ENCODE peak calls at places on chromosomes 5 and 9, in six cellular contexts. E, N, Y, J, W and P are unnamed samples.

GRCh38 chr9:133655701-133656100 is 19.5 kb downstream of the DBH start:
- DNase-seq in E (no peak), N (no peak), Y (no peak), J (no peak), W (no peak), P (no peak)

GRCh38 chr5:95822038-95822407 is 503 bp downstream of the GLRX start:
- DNase-seq in E (no peak), N (no peak), Y (peak; percentile 59), J (peak; percentile 26), W (no peak), P (no peak)

GRCh38 chr9:131300444-131300843 is 10.9 kb downstream of the PLPP7 start:
- DNase-seq in E (no peak), N (no peak), Y (no peak), J (no peak), W (no peak), P (no peak)

GRCh38 chr5:93163010-93163663 is 417.9 kb downstream of the NR2F1-AS1 start:
- DNase-seq in E (no peak), N (peak; percentile 72), Y (peak; percentile 93), J (peak; percentile 96), W (peak; percentile 62), P (peak; percentile 30)

GRCh38 chr9:121305269-121305994 is 37.5 kb downstream of the GSN start:
- DNase-seq in E (no peak), N (no peak), Y (no peak), J (no peak), W (no peak), P (no peak)

GRCh38 chr9:121261107-121261460 is 6.9 kb upstream of the GSN start:
- DNase-seq in E (no peak), N (peak; percentile 64), Y (no peak), J (no peak), W (no peak), P (no peak)

GRCh38 chr9:70403618-70404025 is 10.8 kb downstream of the KLF9 start:
- DNase-seq in E (no peak), N (no peak), Y (peak; percentile 50), J (no peak), W (no peak), P (no peak)

GRCh38 chr5:149227168-149227826 is 44.4 kb upstream of the AFAP1L1 start:
- DNase-seq in E (no peak), N (peak; percentile 69), Y (peak; percentile 45), J (peak; percentile 98), W (peak; percentile 65), P (peak; percentile 53)

GRCh38 chr9:126793686-126794417 is 11.0 kb upstream of the ZBTB43 start:
- DNase-seq in E (no peak), N (no peak), Y (no peak), J (no peak), W (no peak), P (no peak)

GRCh38 chr5:174323878-174324281 is 278.4 kb downstream of the NSG2 start:
- DNase-seq in E (no peak), N (no peak), Y (peak; percentile 17), J (peak; percentile 78), W (peak; percentile 18), P (peak; percentile 26)

GRCh38 chr5:65774346-65774745 is 52.3 kb downstream of the NLN start:
- DNase-seq in E (no peak), N (peak; percentile 70), Y (peak; percentile 62), J (peak; percentile 25), W (peak; percentile 57), P (peak; percentile 59)

GRCh38 chr5:112979723-112980122 is 3.1 kb downstream of the DCP2 start:
- DNase-seq in E (no peak), N (no peak), Y (no peak), J (no peak), W (no peak), P (no peak)

GRCh38 chr9:114117996-114118830 is 19.1 kb upstream of the KIF12 start:
- DNase-seq in E (no peak), N (no peak), Y (no peak), J (peak; percentile 9), W (no peak), P (no peak)

GRCh38 chr5:163585206-163585605 is 79.8 kb downstream of the MAT2B start:
- DNase-seq in E (no peak), N (peak; percentile 55), Y (peak; percentile 75), J (peak; percentile 67), W (no peak), P (peak; percentile 37)

GRCh38 chr9:74078647-74079046 is 418.5 kb upstream of the RORB start:
- DNase-seq in E (no peak), N (peak; percentile 58), Y (peak; percentile 84), J (no peak), W (no peak), P (no peak)

GRCh38 chr5:138105709-138106108 is 21.9 kb downstream of the WNT8A start:
- DNase-seq in E (no peak), N (no peak), Y (no peak), J (no peak), W (no peak), P (no peak)

GRCh38 chr5:159768243-159768642 is 148.0 kb upstream of the ADRA1B start:
- DNase-seq in E (no peak), N (no peak), Y (no peak), J (no peak), W (no peak), P (no peak)

GRCh38 chr5:74196233-74196632 is 444.3 kb downstream of the ENC1 start:
- DNase-seq in E (no peak), N (no peak), Y (no peak), J (no peak), W (no peak), P (no peak)

GRCh38 chr5:1255081-1255561 is 29.9 kb downstream of the SLC6A18 start:
- DNase-seq in E (peak; percentile 25), N (no peak), Y (no peak), J (no peak), W (no peak), P (no peak)

GRCh38 chr9:75712690-75713089 is 177.8 kb upstream of the PCSK5 start:
- DNase-seq in E (no peak), N (no peak), Y (peak; percentile 19), J (no peak), W (peak; percentile 29), P (no peak)

GRCh38 chr5:154755361-154756202 is at the start of gene LARP1:
- DNase-seq in E (no peak), N (peak; percentile 76), Y (no peak), J (no peak), W (no peak), P (peak; percentile 36)

GRCh38 chr9:128152133-128152780 is 3.0 kb downstream of the LCN2 start:
- DNase-seq in E (no peak), N (no peak), Y (no peak), J (no peak), W (no peak), P (no peak)

GRCh38 chr9:4206718-4207117 is 93.2 kb downstream of the GLIS3 start:
- DNase-seq in E (no peak), N (no peak), Y (no peak), J (no peak), W (no peak), P (no peak)